ENCODE peak calls at places on chromosome 10, in four cellular contexts. One of them, this sample, is unnamed.

GRCh38 chr10:125057158-125058001 is 103.0 kb downstream of the CTBP2 start:
- DNase-seq in psoas muscle: peak
- DNase-seq in epithelial cell of esophagus: no peak
- DNase-seq in lower leg skin: peak
- DNase-seq in this sample: peak

GRCh38 chr10:103921750-103922195 is 3.8 kb upstream of the STN1 start:
- DNase-seq in psoas muscle: no peak
- DNase-seq in epithelial cell of esophagus: peak
- DNase-seq in lower leg skin: no peak
- DNase-seq in this sample: peak

GRCh38 chr10:13816195-13816926 is 229.6 kb downstream of the PRPF18 start:
- DNase-seq in psoas muscle: peak
- DNase-seq in epithelial cell of esophagus: no peak
- DNase-seq in lower leg skin: peak
- DNase-seq in this sample: no peak

GRCh38 chr10:82874671-82875070 is 999.7 kb downstream of the NRG3 start:
- DNase-seq in psoas muscle: no peak
- DNase-seq in epithelial cell of esophagus: peak
- DNase-seq in lower leg skin: no peak
- DNase-seq in this sample: no peak

GRCh38 chr10:121099601-121100000 is 248.4 kb downstream of the WDR11 start:
- DNase-seq in psoas muscle: no peak
- DNase-seq in epithelial cell of esophagus: no peak
- DNase-seq in lower leg skin: no peak
- DNase-seq in this sample: no peak

GRCh38 chr10:119024882-119025281 is 4.6 kb upstream of the NANOS1 start:
- DNase-seq in psoas muscle: no peak
- DNase-seq in epithelial cell of esophagus: no peak
- DNase-seq in lower leg skin: no peak
- DNase-seq in this sample: peak

GRCh38 chr10:3261921-3262320 is 89.3 kb upstream of the PITRM1 start:
- DNase-seq in psoas muscle: no peak
- DNase-seq in epithelial cell of esophagus: no peak
- DNase-seq in lower leg skin: no peak
- DNase-seq in this sample: no peak

GRCh38 chr10:46544989-46545791 is 11.3 kb downstream of the GPRIN2 start:
- DNase-seq in psoas muscle: peak
- DNase-seq in epithelial cell of esophagus: peak
- DNase-seq in lower leg skin: no peak
- DNase-seq in this sample: no peak

GRCh38 chr10:6171891-6172354 is 30.8 kb upstream of the PFKFB3 start:
- DNase-seq in psoas muscle: peak
- DNase-seq in epithelial cell of esophagus: peak
- DNase-seq in lower leg skin: peak
- DNase-seq in this sample: no peak

GRCh38 chr10:47079177-47079580 is 168.0 kb downstream of the PTPN20 start:
- DNase-seq in psoas muscle: no peak
- DNase-seq in epithelial cell of esophagus: peak
- DNase-seq in lower leg skin: no peak
- DNase-seq in this sample: no peak

GRCh38 chr10:50874723-50875122 is 10.7 kb downstream of the A1CF start:
- DNase-seq in psoas muscle: no peak
- DNase-seq in epithelial cell of esophagus: peak
- DNase-seq in lower leg skin: no peak
- DNase-seq in this sample: peak

GRCh38 chr10:77889277-77889903 is 37.2 kb downstream of the DLG5 start:
- DNase-seq in psoas muscle: no peak
- DNase-seq in epithelial cell of esophagus: peak
- DNase-seq in lower leg skin: no peak
- DNase-seq in this sample: peak

GRCh38 chr10:93471110-93471651 is 11.0 kb downstream of the MYOF start:
- DNase-seq in psoas muscle: no peak
- DNase-seq in epithelial cell of esophagus: peak
- DNase-seq in lower leg skin: no peak
- DNase-seq in this sample: no peak

GRCh38 chr10:90424730-90425129 is 433.1 kb downstream of the HTR7 start:
- DNase-seq in psoas muscle: no peak
- DNase-seq in epithelial cell of esophagus: no peak
- DNase-seq in lower leg skin: no peak
- DNase-seq in this sample: no peak

GRCh38 chr10:5977471-5978370 is at the start of gene IL15RA:
- DNase-seq in psoas muscle: peak
- DNase-seq in epithelial cell of esophagus: peak
- DNase-seq in lower leg skin: peak
- DNase-seq in this sample: no peak

GRCh38 chr10:77925410-77925794 is 1.2 kb downstream of the DLG5 start:
- DNase-seq in psoas muscle: no peak
- DNase-seq in epithelial cell of esophagus: no peak
- DNase-seq in lower leg skin: no peak
- DNase-seq in this sample: peak

GRCh38 chr10:66925896-66926719 is at the start of gene LRRTM3:
- DNase-seq in psoas muscle: no peak
- DNase-seq in epithelial cell of esophagus: peak
- DNase-seq in lower leg skin: no peak
- DNase-seq in this sample: peak

GRCh38 chr10:7409045-7409731 is 1.6 kb downstream of the SFMBT2 start:
- DNase-seq in psoas muscle: no peak
- DNase-seq in epithelial cell of esophagus: no peak
- DNase-seq in lower leg skin: no peak
- DNase-seq in this sample: peak

GRCh38 chr10:59434463-59435326 is 72.3 kb upstream of the FAM13C start:
- DNase-seq in psoas muscle: no peak
- DNase-seq in epithelial cell of esophagus: peak
- DNase-seq in lower leg skin: no peak
- DNase-seq in this sample: no peak

GRCh38 chr10:69649771-69650550 is 19.9 kb downstream of the FAM241B start:
- DNase-seq in psoas muscle: no peak
- DNase-seq in epithelial cell of esophagus: no peak
- DNase-seq in lower leg skin: no peak
- DNase-seq in this sample: no peak

GRCh38 chr10:122204691-122205489 is 66.2 kb upstream of the BTBD16 start:
- DNase-seq in psoas muscle: no peak
- DNase-seq in epithelial cell of esophagus: no peak
- DNase-seq in lower leg skin: no peak
- DNase-seq in this sample: no peak

GRCh38 chr10:5446390-5446926 is 34.1 kb downstream of the NET1 start:
- DNase-seq in psoas muscle: peak
- DNase-seq in epithelial cell of esophagus: peak
- DNase-seq in lower leg skin: peak
- DNase-seq in this sample: peak

GRCh38 chr10:93806882-93807281 is 49.1 kb downstream of the LGI1 start:
- DNase-seq in psoas muscle: no peak
- DNase-seq in epithelial cell of esophagus: peak
- DNase-seq in lower leg skin: no peak
- DNase-seq in this sample: no peak

GRCh38 chr10:132539431-132539839 is 1.8 kb downstream of the INPP5A start:
- DNase-seq in psoas muscle: peak
- DNase-seq in epithelial cell of esophagus: no peak
- DNase-seq in lower leg skin: no peak
- DNase-seq in this sample: no peak

GRCh38 chr10:12594448-12594944 is 245.1 kb downstream of the CAMK1D start:
- DNase-seq in psoas muscle: no peak
- DNase-seq in epithelial cell of esophagus: no peak
- DNase-seq in lower leg skin: no peak
- DNase-seq in this sample: no peak

GRCh38 chr10:78464856-78465221 is 431.2 kb downstream of the RPS24 start:
- DNase-seq in psoas muscle: no peak
- DNase-seq in epithelial cell of esophagus: no peak
- DNase-seq in lower leg skin: no peak
- DNase-seq in this sample: no peak

GRCh38 chr10:16297652-16298051 is 139.2 kb upstream of the PTER start:
- DNase-seq in psoas muscle: no peak
- DNase-seq in epithelial cell of esophagus: peak
- DNase-seq in lower leg skin: no peak
- DNase-seq in this sample: no peak

GRCh38 chr10:32166365-32166764 is 110.1 kb upstream of the KIF5B start:
- DNase-seq in psoas muscle: no peak
- DNase-seq in epithelial cell of esophagus: peak
- DNase-seq in lower leg skin: no peak
- DNase-seq in this sample: peak

GRCh38 chr10:127091354-127091753 is 105.0 kb downstream of the INSYN2A start:
- DNase-seq in psoas muscle: no peak
- DNase-seq in epithelial cell of esophagus: no peak
- DNase-seq in lower leg skin: no peak
- DNase-seq in this sample: no peak

GRCh38 chr10:33722067-33722466 is 387.6 kb upstream of the NRP1 start:
- DNase-seq in psoas muscle: no peak
- DNase-seq in epithelial cell of esophagus: no peak
- DNase-seq in lower leg skin: no peak
- DNase-seq in this sample: no peak

GRCh38 chr10:125062244-125063208 is 97.8 kb downstream of the CTBP2 start:
- DNase-seq in psoas muscle: peak
- DNase-seq in epithelial cell of esophagus: no peak
- DNase-seq in lower leg skin: no peak
- DNase-seq in this sample: no peak

DNA sequence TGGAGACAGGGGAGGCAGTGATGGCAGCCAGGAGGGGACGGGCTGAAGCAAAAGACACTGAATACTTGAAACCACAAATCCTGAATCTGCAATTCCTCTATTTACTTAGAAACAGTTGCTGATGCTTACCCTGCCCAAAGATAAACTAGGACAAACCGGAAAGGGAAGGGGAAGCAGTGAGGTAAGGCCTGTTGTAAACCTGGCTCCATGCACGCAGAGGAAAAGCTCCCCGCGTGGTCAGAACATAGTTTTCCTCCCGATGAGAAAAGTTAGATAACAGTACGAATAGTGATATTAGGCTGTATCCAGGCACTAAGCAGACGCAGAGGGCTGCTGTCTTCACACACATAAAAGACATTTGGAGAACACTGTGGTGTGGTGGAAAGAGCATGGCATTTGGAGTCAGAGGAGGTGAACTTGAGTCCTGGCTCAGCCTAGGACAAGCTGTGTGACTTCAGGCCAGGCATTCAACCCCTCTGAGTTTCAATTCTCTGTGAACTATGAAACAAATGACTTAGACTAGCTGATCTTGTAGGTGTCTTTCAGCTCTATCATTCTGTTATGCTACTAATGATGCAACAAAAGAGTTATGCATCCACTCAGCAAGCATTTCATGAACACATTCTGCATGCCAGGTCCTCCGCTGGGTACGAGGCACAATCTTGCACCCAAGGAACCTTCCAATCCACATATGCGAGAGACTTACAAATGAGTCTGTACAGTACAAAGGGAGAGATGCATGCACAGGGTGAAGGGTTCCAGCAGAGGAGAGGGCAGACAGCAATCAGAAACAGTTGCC is 80.9 kb downstream of the SORBS1 start:
- DNase-seq in psoas muscle: peak
- DNase-seq in epithelial cell of esophagus: no peak
- DNase-seq in lower leg skin: peak
- DNase-seq in this sample: peak
- H3K4me3 ChIP-seq in psoas muscle: peak
- H3K4me3 ChIP-seq in epithelial cell of esophagus: no peak
- H3K4me3 ChIP-seq in lower leg skin: no peak
- H3K4me3 ChIP-seq in this sample: no peak

GRCh38 chr10:49189422-49189821 is 1.2 kb upstream of the TMEM273 start:
- DNase-seq in psoas muscle: no peak
- DNase-seq in epithelial cell of esophagus: no peak
- DNase-seq in lower leg skin: peak
- DNase-seq in this sample: no peak

GRCh38 chr10:49186613-49187012 is 1.6 kb downstream of the TMEM273 start:
- DNase-seq in psoas muscle: no peak
- DNase-seq in epithelial cell of esophagus: no peak
- DNase-seq in lower leg skin: no peak
- DNase-seq in this sample: no peak

GRCh38 chr10:49185213-49185612 is 3.0 kb downstream of the TMEM273 start:
- DNase-seq in psoas muscle: no peak
- DNase-seq in epithelial cell of esophagus: no peak
- DNase-seq in lower leg skin: peak
- DNase-seq in this sample: no peak

GRCh38 chr10:49187950-49188761 is at the start of gene TMEM273:
- DNase-seq in psoas muscle: peak
- DNase-seq in epithelial cell of esophagus: no peak
- DNase-seq in lower leg skin: peak
- DNase-seq in this sample: peak

GRCh38 chr10:49187044-49187484 is 1.1 kb downstream of the TMEM273 start:
- DNase-seq in psoas muscle: no peak
- DNase-seq in epithelial cell of esophagus: no peak
- DNase-seq in lower leg skin: peak
- DNase-seq in this sample: no peak
- H3K4me3 ChIP-seq in psoas muscle: peak
- H3K4me3 ChIP-seq in epithelial cell of esophagus: no peak
- H3K4me3 ChIP-seq in lower leg skin: no peak
- H3K4me3 ChIP-seq in this sample: no peak

DNA sequence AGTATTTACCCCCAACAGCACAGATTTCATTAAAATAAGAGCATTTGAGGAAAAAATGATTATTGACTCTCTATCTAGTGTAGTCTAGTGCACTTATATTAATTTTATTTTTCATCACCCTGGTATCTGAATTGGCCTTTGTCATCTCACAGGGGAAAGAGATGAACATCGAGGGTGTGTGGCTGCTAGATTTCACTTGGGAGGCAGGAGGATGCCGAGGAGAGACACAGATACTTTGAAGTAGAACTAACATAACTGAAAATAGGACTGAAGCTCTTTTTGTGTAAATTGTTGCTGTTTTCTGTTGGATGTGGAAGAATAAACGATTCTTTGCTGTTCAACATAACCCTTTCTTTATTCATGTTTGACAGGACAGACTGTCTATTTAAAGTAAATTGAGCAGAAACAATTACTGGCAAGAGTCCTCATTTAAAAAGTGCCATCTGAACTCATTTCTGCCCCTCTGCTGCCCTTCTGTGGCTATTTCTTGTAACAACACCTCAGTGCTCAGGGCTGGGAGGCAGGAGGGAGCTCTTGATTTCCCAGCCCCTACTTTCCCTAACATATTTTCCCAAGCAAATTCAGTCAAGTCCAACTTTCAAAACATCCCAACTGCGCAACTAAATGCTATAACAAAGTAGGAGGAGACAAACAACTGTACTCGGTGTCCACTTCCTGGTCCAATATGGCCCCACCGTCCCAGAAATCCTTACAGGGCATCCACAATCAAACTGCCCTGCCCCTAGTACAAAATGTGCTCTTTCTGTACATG is 15.6 kb downstream of the LYZL1 start:
- DNase-seq in psoas muscle: no peak
- DNase-seq in epithelial cell of esophagus: peak
- DNase-seq in lower leg skin: peak
- DNase-seq in this sample: peak
- H3K4me3 ChIP-seq in psoas muscle: no peak
- H3K4me3 ChIP-seq in epithelial cell of esophagus: no peak
- H3K4me3 ChIP-seq in lower leg skin: no peak
- H3K4me3 ChIP-seq in this sample: no peak

GRCh38 chr10:113856563-113856962 is 2.1 kb downstream of the NHLRC2 start:
- DNase-seq in psoas muscle: no peak
- DNase-seq in epithelial cell of esophagus: no peak
- DNase-seq in lower leg skin: no peak
- DNase-seq in this sample: no peak
- H3K4me3 ChIP-seq in psoas muscle: peak
- H3K4me3 ChIP-seq in epithelial cell of esophagus: peak
- H3K4me3 ChIP-seq in lower leg skin: no peak
- H3K4me3 ChIP-seq in this sample: peak

DNA sequence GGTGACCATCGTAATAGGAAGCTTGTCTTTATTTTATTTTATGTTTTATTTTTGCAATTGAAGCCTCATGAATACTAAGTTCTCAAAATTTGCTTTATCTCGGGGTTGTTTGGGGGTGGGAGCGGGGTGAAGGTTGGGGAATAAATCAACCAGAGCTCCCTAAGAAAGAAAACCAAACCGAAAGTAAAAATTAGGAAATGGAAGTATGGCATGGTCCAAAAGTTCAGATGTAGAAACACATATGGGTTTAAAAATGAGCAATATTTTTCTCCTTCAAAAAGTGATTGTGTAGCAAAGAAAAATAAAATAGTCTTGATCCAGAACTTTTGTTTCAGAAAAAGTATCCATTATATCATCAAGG is 177.4 kb upstream of the PLXDC2 start:
- DNase-seq in psoas muscle: no peak
- DNase-seq in epithelial cell of esophagus: no peak
- DNase-seq in lower leg skin: no peak
- DNase-seq in this sample: no peak
- H3K4me3 ChIP-seq in psoas muscle: peak
- H3K4me3 ChIP-seq in epithelial cell of esophagus: no peak
- H3K4me3 ChIP-seq in lower leg skin: no peak
- H3K4me3 ChIP-seq in this sample: peak